ENCODE peak calls at places on chromosomes 2 and 18, in seven cellular contexts. E, U, A, P, K, S and L are unnamed samples.

GRCh38 chr2:153543639-153544071 is 65.1 kb upstream of the RPRM start:
- DNase-seq in U (no peak), K (no peak), A (no peak), E (no peak), P (no peak), S (no peak), L (no peak)

GRCh38 chr2:200767111-200767885 is 44.4 kb upstream of the BZW1 start:
- DNase-seq in A (no peak), K (no peak), P (no peak), U (no peak), S (no peak), E (no peak), L (no peak)

GRCh38 chr2:195642677-195643063 is 14.4 kb upstream of the SLC39A10 start:
- DNase-seq in K (no peak), S (no peak), A (no peak), U (no peak), E (no peak), P (no peak), L (no peak)

GRCh38 chr2:217935901-217936684 is 66.7 kb downstream of the TNS1 start:
- DNase-seq in U (no peak), E (no peak), K (no peak), P (peak), A (no peak), S (no peak), L (no peak)

GRCh38 chr2:237298323-237299118 is 115.4 kb downstream of the COL6A3 start:
- DNase-seq in U (no peak), A (no peak), E (no peak), K (no peak), S (no peak), P (peak), L (peak)

GRCh38 chr18:38545071-38545470 is 979.5 kb upstream of the CELF4 start:
- DNase-seq in E (no peak), S (peak), A (no peak), P (no peak), K (no peak), U (peak), L (peak)

GRCh38 chr2:102159295-102159694 is 16.7 kb downstream of the IL1R1 start:
- DNase-seq in S (no peak), P (no peak), A (no peak), K (no peak), U (no peak), E (no peak), L (no peak)

GRCh38 chr18:32851936-32852335 is 79.1 kb upstream of the KLHL14 start:
- DNase-seq in U (no peak), A (no peak), S (no peak), P (no peak), E (no peak), K (no peak), L (peak)

GRCh38 chr2:141109633-141110032 is 1021.2 kb downstream of the LRP1B start:
- DNase-seq in S (no peak), U (no peak), A (no peak), E (no peak), P (no peak), K (no peak), L (peak)

GRCh38 chr18:32735781-32736180 is 37.0 kb downstream of the KLHL14 start:
- DNase-seq in S (no peak), E (no peak), P (no peak), K (peak), U (no peak), A (no peak), L (peak)